ENCODE peak calls at places on chromosome 3, in ten cellular contexts. W, L, Z, K, I, N, A, B, O and H are unnamed samples.

GRCh38 chr3:164375995-164376394 is 702.3 kb downstream of the SI start:
- DNase-seq in Z (no peak), K (no peak), I (no peak), B (no peak), O (no peak), L (no peak), W (no peak), A (no peak), N (no peak), H (no peak)

GRCh38 chr3:170746175-170746942 is 123.6 kb downstream of the RPL22L1 start:
- DNase-seq in Z (no peak), A (no peak), W (no peak), O (no peak), L (no peak), I (no peak), N (no peak), B (no peak), K (no peak), H (no peak)

GRCh38 chr3:111885578-111885977 is 26.5 kb downstream of the PHLDB2 start:
- DNase-seq in L (no peak), K (no peak), B (no peak), W (no peak), A (no peak), O (no peak), I (no peak), Z (no peak), N (no peak), H (no peak)

GRCh38 chr3:71254251-71254650 is 329.3 kb downstream of the FOXP1 start:
- DNase-seq in Z (no peak), L (no peak), N (no peak), B (no peak), O (no peak), W (no peak), I (no peak), A (peak; percentile 35), K (peak; percentile 40), H (no peak)

GRCh38 chr3:65894126-65894525 is 144.6 kb downstream of the MAGI1 start:
- DNase-seq in O (no peak), K (no peak), N (no peak), B (no peak), I (no peak), W (no peak), Z (no peak), A (no peak), L (no peak), H (no peak)

GRCh38 chr3:126160243-126161210 is 19.9 kb downstream of the ALDH1L1 start:
- DNase-seq in I (no peak), A (no peak), W (no peak), N (no peak), B (no peak), L (no peak), Z (no peak), K (no peak), O (no peak), H (no peak)

GRCh38 chr3:183188895-183189462 is 26.4 kb upstream of the LAMP3 start:
- DNase-seq in A (no peak), O (peak; percentile 46), I (peak; percentile 41), N (peak; percentile 28), L (no peak), W (no peak), Z (no peak), B (no peak), K (no peak), H (no peak)

GRCh38 chr3:134357914-134358811 is 16.1 kb downstream of the AMOTL2 start:
- DNase-seq in I (no peak), W (peak; percentile 57), K (peak; percentile 32), L (no peak), A (peak; percentile 96), N (no peak), Z (peak; percentile 94), B (no peak), O (peak; percentile 98), H (no peak)

GRCh38 chr3:11600501-11601282 is 43.0 kb downstream of the VGLL4 start:
- DNase-seq in N (no peak), W (peak; percentile 80), Z (peak; percentile 99), A (peak; percentile 100), K (peak; percentile 62), I (no peak), B (no peak), L (no peak), O (peak; percentile 98), H (no peak)

GRCh38 chr3:170321326-170322034 is 36.0 kb upstream of the SKIL start:
- DNase-seq in L (no peak), K (no peak), W (no peak), O (no peak), A (no peak), N (no peak), I (no peak), B (no peak), Z (no peak), H (no peak)

GRCh38 chr3:111823341-111823830 is 35.7 kb upstream of the PHLDB2 start:
- DNase-seq in I (no peak), W (no peak), A (no peak), N (no peak), O (no peak), K (no peak), L (no peak), B (no peak), Z (no peak), H (no peak)